ENCODE peak calls at places on chromosomes 3 and 15, in seven cellular contexts. C, Y, Q, S, N, R and L are unnamed samples.

GRCh38 chr3:50453907-50454306 is 49.5 kb downstream of the CACNA2D2 start:
- DNase-seq in N (peak; percentile 35), S (no peak), C (no peak), R (no peak), Y (no peak), Q (no peak), L (no peak)

GRCh38 chr3:124333931-124334640 is 342.2 kb upstream of the ROPN1 start:
- DNase-seq in C (no peak), Q (no peak), S (no peak), N (no peak), Y (no peak), R (no peak), L (no peak)

GRCh38 chr3:30539772-30540171 is 66.6 kb upstream of the TGFBR2 start:
- DNase-seq in R (no peak), C (no peak), S (no peak), Y (no peak), N (no peak), Q (no peak), L (no peak)

GRCh38 chr15:51386486-51386885 is 45.0 kb downstream of the GLDN start:
- DNase-seq in Y (no peak), Q (no peak), R (no peak), C (no peak), N (no peak), S (no peak), L (no peak)

GRCh38 chr3:61805510-61806080 is 244.2 kb downstream of the PTPRG start:
- DNase-seq in Y (no peak), S (no peak), R (no peak), C (no peak), Q (no peak), N (no peak), L (no peak)

GRCh38 chr15:69689133-69689532 is 236.5 kb downstream of the RPLP1 start:
- DNase-seq in Q (no peak), C (no peak), N (no peak), R (no peak), Y (no peak), S (no peak), L (no peak)

GRCh38 chr3:43773273-43774104 is 82.8 kb downstream of the ABHD5 start:
- DNase-seq in S (peak; percentile 80), C (no peak), R (peak; percentile 11), Q (no peak), N (peak; percentile 52), Y (peak; percentile 38), L (no peak)

GRCh38 chr3:114103181-114103580 is 46.6 kb downstream of the QTRT2 start:
- DNase-seq in Q (no peak), N (no peak), C (no peak), Y (no peak), S (no peak), R (no peak), L (no peak)

GRCh38 chr15:68896178-68896577 is 34.1 kb upstream of the SPESP1 start:
- DNase-seq in R (no peak), Y (no peak), C (no peak), Q (no peak), S (no peak), N (no peak), L (no peak)

GRCh38 chr15:75229191-75230015 is 27.7 kb downstream of the C15orf39 start:
- DNase-seq in R (no peak), C (no peak), Q (peak; percentile 56), Y (no peak), S (peak; percentile 63), N (no peak), L (no peak)

GRCh38 chr15:38072507-38073277 is 138.3 kb downstream of the TMCO5A start:
- DNase-seq in C (peak; percentile 76), S (peak; percentile 85), R (peak; percentile 74), N (no peak), Y (peak; percentile 57), Q (peak; percentile 84), L (peak; percentile 78)

DNA sequence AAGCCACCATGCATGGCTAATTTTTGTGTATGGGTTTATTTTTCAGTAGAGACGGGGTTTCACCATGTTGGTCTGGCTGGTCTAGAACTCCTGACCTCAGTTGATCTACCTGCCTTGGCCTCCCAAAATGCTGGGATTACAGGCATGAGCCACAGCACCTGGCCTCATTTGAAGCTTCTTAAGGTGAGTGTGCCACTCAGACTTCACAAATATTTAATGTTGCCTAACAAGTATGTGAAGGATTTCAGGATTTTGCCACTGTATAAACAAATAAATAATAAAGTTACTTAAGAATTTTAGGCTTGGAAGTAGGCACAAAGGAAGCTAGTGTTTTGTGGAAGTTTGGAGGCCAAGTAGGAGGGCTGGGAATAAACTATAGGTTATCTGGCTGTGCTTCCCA is 73.5 kb downstream of the FGF12 start:
- DNase-seq in S (no peak), C (no peak), N (no peak), R (no peak), Y (no peak), Q (no peak), L (no peak)
- TF ChIP-seq POLR2A in S (no peak), C (no peak), N (no peak), R (no peak), Y (no peak), Q (no peak), L (no peak)

GRCh38 chr3:105527538-105527937 is 160.8 kb downstream of the ALCAM start:
- DNase-seq in N (no peak), Y (no peak), C (no peak), S (no peak), R (no peak), Q (no peak), L (no peak)

GRCh38 chr3:105526349-105527111 is 159.8 kb downstream of the ALCAM start:
- DNase-seq in R (no peak), N (no peak), S (no peak), Q (no peak), C (no peak), Y (no peak), L (no peak)

GRCh38 chr3:105532251-105532650 is 165.5 kb downstream of the ALCAM start:
- DNase-seq in Y (no peak), N (no peak), S (no peak), Q (no peak), C (no peak), R (no peak), L (no peak)

GRCh38 chr3:105527949-105528348 is 161.2 kb downstream of the ALCAM start:
- DNase-seq in S (no peak), R (no peak), N (no peak), C (peak; percentile 40), Y (no peak), Q (no peak), L (no peak)

GRCh38 chr3:105528956-105529355 is 162.2 kb downstream of the ALCAM start:
- DNase-seq in N (no peak), C (no peak), Q (no peak), S (no peak), Y (no peak), R (no peak), L (no peak)
- H3K36me3 ChIP-seq in N (no peaks in the 10 kb centered on the region), C (no peaks in the 10 kb centered on the region), Q (no peaks in the 10 kb centered on the region), S (peaks cover 22% of the 10 kb centered on the region), Y (peaks cover 8% of the 10 kb centered on the region), R (no peaks in the 10 kb centered on the region), L (no peaks in the 10 kb centered on the region)

GRCh38 chr3:117105650-117106049 is 396.1 kb downstream of the TUSC7 start:
- DNase-seq in Q (no peak), N (no peak), R (no peak), S (no peak), C (no peak), Y (no peak), L (no peak)
- TF ChIP-seq POLR2AphosphoS5 in Q (no peak), N (no peak), R (no peak), S (no peak), C (no peak), Y (no peak), L (no peak)

GRCh38 chr15:31327674-31328424 is 1.2 kb downstream of the KLF13 start:
- DNase-seq in S (peak; percentile 96), N (peak; percentile 85), R (peak; percentile 82), C (no peak), Y (peak; percentile 76), Q (peak; percentile 81), L (peak; percentile 41)
- TF ChIP-seq POLR2A in S (peak; percentile 30), N (no peak), R (peak; percentile 60), C (no peak), Y (no peak), Q (no peak), L (no peak)

GRCh38 chr15:78895411-78895810 is 22.7 kb downstream of the MORF4L1 start:
- DNase-seq in S (no peak), Q (no peak), C (no peak), R (no peak), Y (no peak), N (no peak), L (no peak)

GRCh38 chr15:78893538-78893937 is 20.8 kb downstream of the MORF4L1 start:
- DNase-seq in N (no peak), R (no peak), Y (no peak), Q (no peak), C (no peak), S (no peak), L (no peak)

GRCh38 chr15:78898540-78898939 is 25.9 kb downstream of the MORF4L1 start:
- DNase-seq in N (no peak), S (no peak), Q (no peak), C (no peak), Y (no peak), R (no peak), L (no peak)
- H3K36me3 ChIP-seq in N (peaks cover 95% of the 10 kb centered on the region), S (peaks cover 100% of the 10 kb centered on the region), Q (peaks cover 21% of the 10 kb centered on the region), C (peaks cover 64% of the 10 kb centered on the region), Y (peaks cover 100% of the 10 kb centered on the region), R (peaks cover 72% of the 10 kb centered on the region), L (peaks cover 14% of the 10 kb centered on the region)

GRCh38 chr15:98954411-98954810 is 53.2 kb downstream of the PGPEP1L start:
- DNase-seq in Q (peak; percentile 96), Y (no peak), S (no peak), N (no peak), R (peak; percentile 60), C (no peak), L (peak; percentile 94)
- TF ChIP-seq POLR2AphosphoS5 in Q (peak; percentile 81), Y (peak; percentile 89), S (no peak), N (no peak), R (peak; percentile 56), C (no peak), L (no peak)

GRCh38 chr3:122795674-122795969 is 753 bp downstream of the SLC49A4 start:
- DNase-seq in R (no peak), C (no peak), Y (no peak), N (no peak), Q (no peak), S (no peak), L (no peak)

GRCh38 chr3:122794483-122794778 is 438 bp upstream of the SLC49A4 start:
- DNase-seq in N (no peak), Y (no peak), C (no peak), Q (no peak), S (no peak), R (no peak), L (no peak)

GRCh38 chr3:122794779-122795673 is at the start of gene SLC49A4:
- DNase-seq in C (peak; percentile 46), Q (peak; percentile 80), N (peak; percentile 88), S (peak; percentile 95), Y (peak; percentile 81), R (peak; percentile 81), L (peak; percentile 68)

GRCh38 chr3:122797291-122797690 is 2.4 kb downstream of the SLC49A4 start:
- DNase-seq in Q (no peak), S (no peak), Y (no peak), R (no peak), C (no peak), N (no peak), L (no peak)

GRCh38 chr3:122793568-122794416 is at the start of gene HSPBAP1:
- DNase-seq in Q (peak; percentile 96), N (peak; percentile 82), S (peak; percentile 98), C (peak; percentile 87), R (peak; percentile 96), Y (peak; percentile 93), L (peak; percentile 90)
- TF ChIP-seq POLR2A in Q (peak; percentile 43), N (peak; percentile 62), S (peak; percentile 68), C (peak; percentile 51), R (peak; percentile 55), Y (no peak), L (no peak)